ENCODE peak calls at places on chromosomes 3 and 15, in ten cellular contexts. F is activated CD4-positive, alpha-beta T cell treated with anti-CD3 and anti-CD28 coated beads, Interleukin-2, amount 50 U/mL, for 48 hours; X is GM04504; T is ELF-1; A is EL; W is neural progenitor cell; V is NCI-H1105; S is heart left ventricle; G is iris pigment epithelial cell; O is Daoy. E is an unnamed sample.

GRCh38 chr3:23592961-23593931 is 212.5 kb upstream of the UBE2E1 start:
- DNase-seq in A (no peak), G (no peak), T (no peak), V (no peak), S (no peak), F (no peak), X (no peak), W (no peak), O (no peak), E (no peak)

GRCh38 chr3:124770341-124771082 is 40.3 kb downstream of the UMPS start:
- DNase-seq in X (no peak), T (no peak), O (peak; percentile 41), A (no peak), W (peak; percentile 45), G (peak; percentile 43), S (peak; percentile 83), F (no peak), V (peak; percentile 70), E (no peak)

GRCh38 chr3:37347941-37348340 is 173.6 kb upstream of the LRRFIP2 start:
- DNase-seq in F (no peak), T (no peak), O (no peak), W (no peak), S (no peak), V (no peak), A (no peak), G (peak; percentile 15), X (no peak), E (no peak)

GRCh38 chr15:79179108-79179561 is 88.6 kb upstream of the RASGRF1 start:
- DNase-seq in V (no peak), A (peak; percentile 71), S (no peak), O (peak; percentile 88), W (no peak), G (peak; percentile 68), F (no peak), T (peak; percentile 91), X (no peak), E (no peak)

GRCh38 chr3:152362086-152362485 is 93.4 kb downstream of the MBNL1 start:
- DNase-seq in W (peak; percentile 40), X (no peak), T (no peak), F (no peak), S (no peak), V (no peak), G (no peak), A (no peak), O (no peak), E (no peak)

GRCh38 chr3:57060089-57060829 is at the start of gene SPATA12:
- DNase-seq in G (peak; percentile 89), O (peak; percentile 94), T (peak; percentile 93), W (peak; percentile 72), V (no peak), A (peak; percentile 86), X (peak; percentile 69), F (no peak), S (peak; percentile 46), E (no peak)

GRCh38 chr3:155335955-155336354 is 42.5 kb upstream of the STRIT1 start:
- DNase-seq in W (no peak), T (no peak), O (no peak), G (no peak), F (no peak), S (no peak), X (no peak), A (no peak), V (no peak), E (no peak)

GRCh38 chr3:172065534-172065933 is 26.2 kb downstream of the FNDC3B start:
- DNase-seq in O (peak; percentile 35), X (peak; percentile 59), V (peak; percentile 39), T (no peak), F (no peak), S (no peak), G (peak; percentile 78), W (no peak), A (peak; percentile 63), E (no peak)

GRCh38 chr3:111249421-111249820 is 177.8 kb downstream of the NECTIN3 start:
- DNase-seq in T (no peak), V (no peak), W (no peak), A (no peak), G (no peak), O (no peak), X (no peak), F (no peak), S (no peak), E (no peak)

GRCh38 chr3:79766474-79767193 is 1.2 kb downstream of the ROBO1 start:
- DNase-seq in V (no peak), T (no peak), F (no peak), X (no peak), W (peak; percentile 47), O (no peak), S (no peak), A (no peak), G (peak; percentile 15), E (no peak)

GRCh38 chr3:84223512-84223911 is 735.3 kb upstream of the CADM2 start:
- DNase-seq in O (no peak), A (no peak), S (no peak), X (no peak), W (no peak), F (no peak), G (no peak), V (no peak), T (no peak), E (no peak)

GRCh38 chr3:16475766-16476165 is 37.7 kb downstream of the RFTN1 start:
- DNase-seq in S (no peak), T (no peak), V (no peak), F (no peak), A (no peak), X (no peak), G (no peak), O (no peak), W (no peak), E (no peak)

GRCh38 chr3:176190755-176191154 is 1006.5 kb downstream of the TBL1XR1 start:
- DNase-seq in T (no peak), A (no peak), X (no peak), V (no peak), S (no peak), O (no peak), W (no peak), G (no peak), F (no peak), E (no peak)

GRCh38 chr3:135023985-135024658 is 229.1 kb downstream of the EPHB1 start:
- DNase-seq in T (no peak), W (no peak), G (no peak), A (no peak), O (peak; percentile 14), V (no peak), X (no peak), F (no peak), S (no peak), E (no peak)

GRCh38 chr3:133124511-133124910 is 86.3 kb downstream of the TMEM108 start:
- DNase-seq in T (no peak), A (no peak), S (peak; percentile 48), F (no peak), V (no peak), G (no peak), X (no peak), O (no peak), W (peak; percentile 8), E (no peak)

GRCh38 chr3:481680-482079 is 285.1 kb downstream of the CHL1 start:
- DNase-seq in G (no peak), V (no peak), O (no peak), S (no peak), W (no peak), F (no peak), A (no peak), T (no peak), X (no peak), E (no peak)

GRCh38 chr15:90412356-90413194 is 24.5 kb downstream of the IQGAP1 start:
- DNase-seq in X (no peak), A (peak; percentile 81), T (peak; percentile 83), V (peak; percentile 1), W (no peak), S (no peak), O (peak; percentile 50), F (no peak), G (peak; percentile 75), E (no peak)

GRCh38 chr3:134650431-134651346 is at the start of gene KY:
- DNase-seq in V (peak; percentile 81), O (peak; percentile 79), F (no peak), X (no peak), S (peak; percentile 82), T (peak; percentile 77), G (peak; percentile 43), A (peak; percentile 55), W (peak; percentile 77), E (peak; percentile 45)

GRCh38 chr15:101615414-101615985 is 36.7 kb downstream of the TM2D3 start:
- DNase-seq in A (peak; percentile 6), T (no peak), F (no peak), V (no peak), G (no peak), O (no peak), S (no peak), W (no peak), X (peak; percentile 15), E (no peak)

GRCh38 chr3:11651900-11652299 is 8.2 kb upstream of the VGLL4 start:
- DNase-seq in X (no peak), W (peak; percentile 36), G (peak; percentile 58), S (no peak), F (no peak), O (no peak), A (peak; percentile 49), T (no peak), V (no peak), E (no peak)

GRCh38 chr3:63096248-63097058 is 181.7 kb upstream of the SYNPR start:
- DNase-seq in W (no peak), S (no peak), V (no peak), A (no peak), T (no peak), F (no peak), G (no peak), X (no peak), O (no peak), E (no peak)

GRCh38 chr3:38140326-38141172 is 2.1 kb downstream of the MYD88 start:
- DNase-seq in A (no peak), T (no peak), V (no peak), X (no peak), G (no peak), F (no peak), O (no peak), S (no peak), W (no peak), E (no peak)

GRCh38 chr3:197503652-197504051 is 52.1 kb downstream of the BDH1 start:
- DNase-seq in T (no peak), W (no peak), F (no peak), G (no peak), V (no peak), X (no peak), S (no peak), O (no peak), A (no peak), E (no peak)

GRCh38 chr3:161107311-161107710 is 2.2 kb upstream of the B3GALNT1 start:
- DNase-seq in A (no peak), V (no peak), W (no peak), G (no peak), S (no peak), T (no peak), O (no peak), F (no peak), X (no peak), E (no peak)

GRCh38 chr15:92683511-92683834 is 27.9 kb upstream of the FAM174B start:
- DNase-seq in X (no peak), A (no peak), O (peak; percentile 29), T (peak; percentile 82), W (peak; percentile 88), G (no peak), V (peak; percentile 13), F (no peak), S (peak; percentile 35), E (no peak)